ENCODE peak calls at places on chromosomes 1 and 21, in seven cellular contexts. F is choroid plexus epithelial cell, J is fibroblast of mammary gland, P is foreskin fibroblast, U is uterus, M is esophagus squamous epithelium, K is hepatocyte. X is an unnamed sample.

GRCh38 chr1:111742938-111743549 is 3.8 kb upstream of the INKA2 start:
- DNase-seq in J (no peak), K (no peak), P (no peak), U (peak), M (no peak), F (peak), X (no peak)

GRCh38 chr1:53687886-53688285 is 51.1 kb downstream of the GLIS1 start:
- DNase-seq in P (no peak), M (no peak), F (peak), U (no peak), J (no peak), K (no peak), X (peak)

GRCh38 chr1:159943908-159944622 is 1.3 kb downstream of the IGSF9 start:
- DNase-seq in F (no peak), U (no peak), P (no peak), J (no peak), K (no peak), M (no peak), X (no peak)

GRCh38 chr21:39611547-39612190 is 1.1 kb upstream of the B3GALT5 start:
- DNase-seq in F (peak), J (no peak), M (no peak), P (peak), U (no peak), K (no peak), X (no peak)

GRCh38 chr1:84698718-84699117 is 8.5 kb upstream of the SSX2IP start:
- DNase-seq in F (peak), M (no peak), J (peak), U (no peak), P (peak), K (peak), X (peak)

GRCh38 chr1:24186993-24187790 is at the start of gene IFNLR1:
- DNase-seq in U (no peak), K (peak), M (no peak), J (no peak), F (no peak), P (peak), X (no peak)

GRCh38 chr1:164504699-164505098 is 54.3 kb upstream of the PBX1 start:
- DNase-seq in P (peak), U (no peak), M (no peak), K (no peak), J (peak), F (peak), X (no peak)

GRCh38 chr1:159924025-159924790 is 1.1 kb downstream of the TAGLN2 start:
- DNase-seq in M (peak), F (peak), K (peak), P (peak), J (peak), U (peak), X (peak)

GRCh38 chr1:212981025-212981495 is 30.7 kb downstream of the VASH2 start:
- DNase-seq in U (no peak), K (peak), F (no peak), J (no peak), M (no peak), P (no peak), X (no peak)

GRCh38 chr1:165600793-165601192 is 30.2 kb upstream of the MGST3 start:
- DNase-seq in P (no peak), F (no peak), K (no peak), U (no peak), J (no peak), M (no peak), X (no peak)

GRCh38 chr21:41289431-41289830 is 27.2 kb upstream of the FAM3B start:
- DNase-seq in P (no peak), U (no peak), J (peak), F (peak), M (no peak), K (peak), X (no peak)

GRCh38 chr1:61184035-61184713 is 101.8 kb downstream of the NFIA start:
- DNase-seq in J (peak), U (peak), M (peak), P (peak), K (peak), F (peak), X (peak)

GRCh38 chr1:61184714-61185106 is 102.3 kb downstream of the NFIA start:
- DNase-seq in K (no peak), U (no peak), F (no peak), M (no peak), J (no peak), P (no peak), X (no peak)

GRCh38 chr1:61181016-61181560 is 98.7 kb downstream of the NFIA start:
- DNase-seq in U (no peak), J (no peak), K (no peak), F (no peak), P (no peak), M (no peak), X (no peak)

GRCh38 chr1:61183471-61184034 is 101.2 kb downstream of the NFIA start:
- DNase-seq in U (no peak), J (peak), F (peak), P (peak), K (peak), M (no peak), X (peak)

GRCh38 chr1:61182049-61182448 is 99.7 kb downstream of the NFIA start:
- DNase-seq in M (no peak), F (peak), J (peak), K (peak), P (peak), U (no peak), X (peak)
- TF ChIP-seq CTCF in M (no peak), F (no peak), J (peak), K (no peak), P (no peak), U (no peak), X (no peak)

GRCh38 chr1:175367039-175367758 is 174.6 kb upstream of the KIAA0040 start:
- DNase-seq in P (no peak), J (no peak), K (no peak), F (no peak), U (no peak), M (no peak), X (no peak)
- H3K4me3 ChIP-seq in P (no peak), J (no peak), K (no peak), F (no peak), U (no peak), M (no peak), X (no peak)

DNA sequence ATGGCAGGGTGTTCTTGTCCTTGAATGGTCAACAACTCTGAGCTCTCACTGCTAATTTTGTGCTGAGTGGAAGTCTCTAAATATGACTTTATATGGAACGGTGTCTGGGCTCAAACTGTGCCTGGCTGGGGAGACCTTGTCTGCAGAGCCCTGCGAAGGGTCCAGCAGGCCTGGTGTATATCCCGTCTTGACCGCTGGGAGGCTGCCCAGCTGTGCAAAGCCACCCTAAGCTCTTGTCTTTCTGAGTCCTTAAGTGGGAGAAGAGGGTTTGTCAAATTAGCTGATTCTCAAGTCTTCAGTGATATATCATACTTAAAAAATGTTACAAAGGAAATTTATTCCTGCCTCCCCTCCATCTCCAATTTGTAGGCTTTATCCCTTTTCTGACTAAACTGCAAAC is 198.7 kb downstream of the KCNJ6 start:
- DNase-seq in M (no peak), F (no peak), P (no peak), K (no peak), J (no peak), U (no peak), X (no peak)
- TF ChIP-seq CTCF in M (no peak), F (no peak), P (no peak), K (no peak), J (no peak), U (no peak), X (no peak)

DNA sequence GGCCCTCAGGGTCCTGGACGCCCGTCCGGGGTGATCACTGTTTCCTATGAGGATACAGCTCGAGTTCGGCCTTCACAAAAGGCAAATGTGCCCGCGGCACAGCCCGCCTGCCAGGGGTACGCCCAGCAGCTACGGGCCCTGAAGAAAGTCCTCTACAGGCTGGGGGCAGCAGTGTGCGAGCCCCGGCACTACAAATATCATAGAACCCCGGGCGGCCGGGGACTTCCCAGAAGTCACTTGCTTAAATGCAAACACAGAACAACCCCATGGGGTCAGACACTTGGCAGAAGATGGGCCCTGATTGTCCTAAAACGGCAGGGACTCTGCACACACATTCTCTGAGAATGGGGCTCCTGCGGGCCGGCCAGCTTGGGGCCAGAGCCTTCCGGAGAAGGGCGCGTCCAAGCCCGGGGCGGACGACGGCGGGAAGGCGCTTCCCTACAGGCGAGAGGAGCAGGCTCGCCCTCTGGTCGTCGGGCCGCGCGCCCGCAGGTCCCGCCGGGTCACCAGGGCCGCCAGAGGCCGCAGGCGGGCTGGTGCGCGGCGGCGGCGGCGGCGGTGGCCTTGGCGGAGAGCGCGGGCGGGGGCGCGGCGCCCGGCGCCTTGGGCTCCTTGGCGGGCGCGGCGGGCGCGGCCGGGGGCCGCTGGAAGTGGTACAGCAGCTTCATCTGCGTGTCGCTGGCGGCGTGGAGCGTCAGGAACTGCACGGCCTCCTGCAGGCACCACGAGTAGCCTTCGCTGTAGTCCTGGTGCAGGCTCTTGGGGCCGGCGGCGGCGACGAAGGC is 905 bp downstream of the HES5 start:
- DNase-seq in F (no peak), P (peak), U (no peak), M (no peak), J (no peak), K (peak), X (peak)
- H3K4me3 ChIP-seq in F (no peak), P (no peak), U (no peak), M (peak), J (no peak), K (no peak), X (no peak)

GRCh38 chr1:13748610-13749505 is 48.9 kb downstream of the PRDM2 start:
- DNase-seq in J (peak), P (peak), U (peak), K (peak), F (peak), M (peak), X (peak)
- TF ChIP-seq CTCF in J (no peak), P (no peak), U (peak), K (peak), F (no peak), M (no peak), X (no peak)

DNA sequence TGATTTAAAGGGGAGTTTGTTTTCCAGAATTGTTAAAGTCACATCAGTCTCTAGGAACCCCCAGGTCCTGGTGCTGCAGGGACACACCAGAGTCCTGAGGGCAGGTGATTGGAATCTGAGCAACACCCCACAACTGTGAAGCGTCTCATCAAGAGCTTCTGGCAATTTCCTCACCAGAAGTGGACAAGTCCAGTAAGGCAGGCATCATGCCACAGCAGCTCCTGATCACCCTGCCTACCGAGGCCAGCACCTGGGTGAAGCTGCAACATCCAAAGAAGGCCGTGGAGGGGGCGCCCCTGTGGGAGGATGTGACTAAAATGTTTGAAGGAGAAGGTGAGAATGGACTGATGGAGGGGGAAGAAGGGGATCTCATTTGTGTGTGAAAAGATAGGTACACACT is 2.1 kb downstream of the ZFP69 start:
- DNase-seq in F (no peak), M (no peak), P (no peak), U (no peak), K (no peak), J (no peak), X (no peak)
- H3K4me3 ChIP-seq in F (no peak), M (no peak), P (no peak), U (no peak), K (no peak), J (no peak), X (no peak)

GRCh38 chr1:5644281-5645134 is 347.7 kb downstream of the NPHP4 start:
- DNase-seq in J (no peak), K (no peak), M (no peak), F (no peak), P (no peak), U (no peak), X (no peak)

GRCh38 chr1:5639323-5639722 is 352.9 kb downstream of the NPHP4 start:
- DNase-seq in K (no peak), J (no peak), P (no peak), F (no peak), M (no peak), U (no peak), X (no peak)

GRCh38 chr1:5643360-5644090 is 348.7 kb downstream of the NPHP4 start:
- DNase-seq in J (no peak), F (no peak), K (no peak), M (no peak), P (no peak), U (no peak), X (no peak)

GRCh38 chr1:5638582-5638981 is 353.6 kb downstream of the NPHP4 start:
- DNase-seq in M (no peak), P (no peak), K (no peak), U (no peak), J (no peak), F (no peak), X (no peak)

DNA sequence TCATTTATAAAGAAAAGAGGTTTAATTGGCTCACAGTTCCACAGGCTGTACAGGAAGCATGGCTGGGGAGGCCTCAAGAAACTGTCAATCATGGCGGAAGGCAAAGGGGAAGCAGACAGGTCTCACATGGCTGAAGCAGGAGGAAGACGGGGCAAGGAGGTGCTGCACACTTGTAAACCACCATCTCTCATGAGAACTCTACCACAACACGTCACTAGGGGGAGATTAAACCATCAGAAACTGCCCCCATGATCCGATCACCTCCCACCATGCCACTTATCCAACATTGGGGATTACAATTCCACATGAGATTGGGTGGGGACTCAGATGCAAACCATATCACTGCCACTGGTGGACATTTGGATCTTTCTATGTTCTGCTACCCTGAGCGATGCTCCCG is 351.4 kb downstream of the NPHP4 start:
- DNase-seq in M (no peak), F (no peak), J (no peak), K (no peak), P (no peak), U (no peak), X (no peak)
- TF ChIP-seq CTCF in M (no peak), F (no peak), J (no peak), K (no peak), P (no peak), U (no peak), X (no peak)

DNA sequence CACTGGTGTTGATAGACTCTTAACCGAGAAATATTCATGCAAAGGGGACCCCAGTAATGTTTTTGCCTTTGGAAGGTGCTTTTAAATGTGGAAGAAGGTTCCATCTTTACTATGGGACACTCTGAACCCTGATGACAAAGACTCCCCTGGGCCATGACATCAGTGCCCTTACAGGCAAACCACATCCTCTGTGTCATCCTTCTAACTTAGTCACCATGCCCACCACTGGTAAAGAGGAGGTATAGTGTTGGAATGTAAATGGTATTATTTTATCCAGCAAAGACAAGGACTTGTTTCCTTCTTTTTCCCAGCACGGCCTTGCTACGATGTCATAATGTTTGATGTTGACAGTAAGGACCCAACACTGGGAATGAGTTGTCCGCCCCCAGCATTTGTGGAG is 12.6 kb downstream of the METTL13 start:
- DNase-seq in P (peak), K (no peak), J (peak), F (peak), M (no peak), U (no peak), X (peak)
- H3K4me3 ChIP-seq in P (no peak), K (no peak), J (no peak), F (no peak), M (no peak), U (no peak), X (no peak)

X was measured in astrocyte of the spinal cord.